ENCODE peak calls at places on chromosomes 7 and 10, in nine cellular contexts. One of them, this sample, is unnamed.

GRCh38 chr10:126384269-126384873 is 3.9 kb downstream of the ADAM12 start:
- DNase-seq in stimulated activated CD4-positive, alpha-beta T cell treated with anti-CD3 and anti-CD28 coated beads, Interleukin-1b, Interleukin-23, amount 100 ng/mL, for 24 hours: no peak
- DNase-seq in breast epithelium: no peak
- DNase-seq in esophagus squamous epithelium: no peak
- DNase-seq in ELR: peak
- DNase-seq in activated T-helper 9 cell treated with anti-CD3 and anti-CD28 coated beads, Interleukin-2, amount 50 U/mL, for 16 hours: no peak
- DNase-seq in fibroblast of villous mesenchyme: peak
- DNase-seq in activated B cell treated with CpG ODN at 0.5 μM for 24 hours: no peak
- DNase-seq in ovary: no peak
- DNase-seq in this sample: no peak

GRCh38 chr10:122350893-122351292 is 23.6 kb upstream of the PLEKHA1 start:
- DNase-seq in ovary: no peak
- DNase-seq in activated T-helper 9 cell treated with anti-CD3 and anti-CD28 coated beads, Interleukin-2, amount 50 U/mL, for 16 hours: no peak
- DNase-seq in ELR: no peak
- DNase-seq in activated B cell treated with CpG ODN at 0.5 μM for 24 hours: no peak
- DNase-seq in stimulated activated CD4-positive, alpha-beta T cell treated with anti-CD3 and anti-CD28 coated beads, Interleukin-1b, Interleukin-23, amount 100 ng/mL, for 24 hours: no peak
- DNase-seq in esophagus squamous epithelium: no peak
- DNase-seq in breast epithelium: no peak
- DNase-seq in fibroblast of villous mesenchyme: no peak
- DNase-seq in this sample: no peak

GRCh38 chr7:32061346-32061745 is 8.9 kb downstream of the PDE1C start:
- DNase-seq in stimulated activated CD4-positive, alpha-beta T cell treated with anti-CD3 and anti-CD28 coated beads, Interleukin-1b, Interleukin-23, amount 100 ng/mL, for 24 hours: no peak
- DNase-seq in ELR: no peak
- DNase-seq in ovary: no peak
- DNase-seq in activated T-helper 9 cell treated with anti-CD3 and anti-CD28 coated beads, Interleukin-2, amount 50 U/mL, for 16 hours: no peak
- DNase-seq in fibroblast of villous mesenchyme: no peak
- DNase-seq in esophagus squamous epithelium: no peak
- DNase-seq in breast epithelium: no peak
- DNase-seq in activated B cell treated with CpG ODN at 0.5 μM for 24 hours: no peak
- DNase-seq in this sample: no peak

GRCh38 chr7:107167483-107168232 is 1.1 kb upstream of the HBP1 start:
- DNase-seq in fibroblast of villous mesenchyme: peak
- DNase-seq in activated T-helper 9 cell treated with anti-CD3 and anti-CD28 coated beads, Interleukin-2, amount 50 U/mL, for 16 hours: peak
- DNase-seq in esophagus squamous epithelium: no peak
- DNase-seq in breast epithelium: no peak
- DNase-seq in ovary: no peak
- DNase-seq in stimulated activated CD4-positive, alpha-beta T cell treated with anti-CD3 and anti-CD28 coated beads, Interleukin-1b, Interleukin-23, amount 100 ng/mL, for 24 hours: peak
- DNase-seq in ELR: peak
- DNase-seq in activated B cell treated with CpG ODN at 0.5 μM for 24 hours: no peak
- DNase-seq in this sample: peak

GRCh38 chr10:5317547-5318107 is 47.1 kb upstream of the UCN3 start:
- DNase-seq in activated T-helper 9 cell treated with anti-CD3 and anti-CD28 coated beads, Interleukin-2, amount 50 U/mL, for 16 hours: peak
- DNase-seq in activated B cell treated with CpG ODN at 0.5 μM for 24 hours: no peak
- DNase-seq in ELR: peak
- DNase-seq in fibroblast of villous mesenchyme: peak
- DNase-seq in esophagus squamous epithelium: no peak
- DNase-seq in ovary: no peak
- DNase-seq in breast epithelium: no peak
- DNase-seq in stimulated activated CD4-positive, alpha-beta T cell treated with anti-CD3 and anti-CD28 coated beads, Interleukin-1b, Interleukin-23, amount 100 ng/mL, for 24 hours: peak
- DNase-seq in this sample: no peak

GRCh38 chr7:93980744-93981479 is 23.2 kb downstream of the BET1 start:
- DNase-seq in fibroblast of villous mesenchyme: peak
- DNase-seq in ELR: no peak
- DNase-seq in ovary: no peak
- DNase-seq in breast epithelium: no peak
- DNase-seq in activated B cell treated with CpG ODN at 0.5 μM for 24 hours: no peak
- DNase-seq in stimulated activated CD4-positive, alpha-beta T cell treated with anti-CD3 and anti-CD28 coated beads, Interleukin-1b, Interleukin-23, amount 100 ng/mL, for 24 hours: no peak
- DNase-seq in activated T-helper 9 cell treated with anti-CD3 and anti-CD28 coated beads, Interleukin-2, amount 50 U/mL, for 16 hours: no peak
- DNase-seq in esophagus squamous epithelium: no peak
- DNase-seq in this sample: no peak

GRCh38 chr7:70836279-70836678 is 295.7 kb upstream of the GALNT17 start:
- DNase-seq in breast epithelium: no peak
- DNase-seq in activated T-helper 9 cell treated with anti-CD3 and anti-CD28 coated beads, Interleukin-2, amount 50 U/mL, for 16 hours: no peak
- DNase-seq in esophagus squamous epithelium: no peak
- DNase-seq in fibroblast of villous mesenchyme: no peak
- DNase-seq in activated B cell treated with CpG ODN at 0.5 μM for 24 hours: no peak
- DNase-seq in ELR: no peak
- DNase-seq in stimulated activated CD4-positive, alpha-beta T cell treated with anti-CD3 and anti-CD28 coated beads, Interleukin-1b, Interleukin-23, amount 100 ng/mL, for 24 hours: no peak
- DNase-seq in ovary: no peak
- DNase-seq in this sample: no peak

GRCh38 chr10:11782793-11783557 is 40.2 kb upstream of the PROSER2 start:
- DNase-seq in activated T-helper 9 cell treated with anti-CD3 and anti-CD28 coated beads, Interleukin-2, amount 50 U/mL, for 16 hours: no peak
- DNase-seq in ovary: no peak
- DNase-seq in stimulated activated CD4-positive, alpha-beta T cell treated with anti-CD3 and anti-CD28 coated beads, Interleukin-1b, Interleukin-23, amount 100 ng/mL, for 24 hours: no peak
- DNase-seq in ELR: peak
- DNase-seq in esophagus squamous epithelium: no peak
- DNase-seq in breast epithelium: no peak
- DNase-seq in activated B cell treated with CpG ODN at 0.5 μM for 24 hours: no peak
- DNase-seq in fibroblast of villous mesenchyme: peak
- DNase-seq in this sample: peak

GRCh38 chr7:157520249-157520648 is 183.4 kb downstream of the DNAJB6 start:
- DNase-seq in stimulated activated CD4-positive, alpha-beta T cell treated with anti-CD3 and anti-CD28 coated beads, Interleukin-1b, Interleukin-23, amount 100 ng/mL, for 24 hours: no peak
- DNase-seq in activated T-helper 9 cell treated with anti-CD3 and anti-CD28 coated beads, Interleukin-2, amount 50 U/mL, for 16 hours: no peak
- DNase-seq in fibroblast of villous mesenchyme: no peak
- DNase-seq in breast epithelium: peak
- DNase-seq in ovary: peak
- DNase-seq in ELR: no peak
- DNase-seq in activated B cell treated with CpG ODN at 0.5 μM for 24 hours: peak
- DNase-seq in esophagus squamous epithelium: no peak
- DNase-seq in this sample: no peak

GRCh38 chr7:70142247-70142932 is 544.1 kb downstream of the AUTS2 start:
- DNase-seq in breast epithelium: no peak
- DNase-seq in stimulated activated CD4-positive, alpha-beta T cell treated with anti-CD3 and anti-CD28 coated beads, Interleukin-1b, Interleukin-23, amount 100 ng/mL, for 24 hours: no peak
- DNase-seq in ovary: no peak
- DNase-seq in esophagus squamous epithelium: no peak
- DNase-seq in fibroblast of villous mesenchyme: no peak
- DNase-seq in ELR: no peak
- DNase-seq in activated T-helper 9 cell treated with anti-CD3 and anti-CD28 coated beads, Interleukin-2, amount 50 U/mL, for 16 hours: no peak
- DNase-seq in activated B cell treated with CpG ODN at 0.5 μM for 24 hours: no peak
- DNase-seq in this sample: no peak

GRCh38 chr7:92808635-92809034 is 27.7 kb downstream of the CDK6 start:
- DNase-seq in activated T-helper 9 cell treated with anti-CD3 and anti-CD28 coated beads, Interleukin-2, amount 50 U/mL, for 16 hours: no peak
- DNase-seq in stimulated activated CD4-positive, alpha-beta T cell treated with anti-CD3 and anti-CD28 coated beads, Interleukin-1b, Interleukin-23, amount 100 ng/mL, for 24 hours: no peak
- DNase-seq in breast epithelium: no peak
- DNase-seq in activated B cell treated with CpG ODN at 0.5 μM for 24 hours: no peak
- DNase-seq in fibroblast of villous mesenchyme: peak
- DNase-seq in esophagus squamous epithelium: no peak
- DNase-seq in ELR: no peak
- DNase-seq in ovary: no peak
- DNase-seq in this sample: no peak

GRCh38 chr7:75737856-75738603 is 711 bp downstream of the HIP1 start:
- DNase-seq in activated B cell treated with CpG ODN at 0.5 μM for 24 hours: no peak
- DNase-seq in activated T-helper 9 cell treated with anti-CD3 and anti-CD28 coated beads, Interleukin-2, amount 50 U/mL, for 16 hours: no peak
- DNase-seq in fibroblast of villous mesenchyme: no peak
- DNase-seq in breast epithelium: no peak
- DNase-seq in esophagus squamous epithelium: no peak
- DNase-seq in stimulated activated CD4-positive, alpha-beta T cell treated with anti-CD3 and anti-CD28 coated beads, Interleukin-1b, Interleukin-23, amount 100 ng/mL, for 24 hours: no peak
- DNase-seq in ovary: no peak
- DNase-seq in ELR: peak
- DNase-seq in this sample: no peak

GRCh38 chr10:132654708-132655661 is 117.4 kb downstream of the INPP5A start:
- DNase-seq in fibroblast of villous mesenchyme: peak
- DNase-seq in breast epithelium: no peak
- DNase-seq in activated B cell treated with CpG ODN at 0.5 μM for 24 hours: peak
- DNase-seq in activated T-helper 9 cell treated with anti-CD3 and anti-CD28 coated beads, Interleukin-2, amount 50 U/mL, for 16 hours: peak
- DNase-seq in stimulated activated CD4-positive, alpha-beta T cell treated with anti-CD3 and anti-CD28 coated beads, Interleukin-1b, Interleukin-23, amount 100 ng/mL, for 24 hours: peak
- DNase-seq in esophagus squamous epithelium: no peak
- DNase-seq in ELR: peak
- DNase-seq in ovary: peak
- DNase-seq in this sample: peak

GRCh38 chr7:143172354-143172753 is 10.9 kb upstream of the TAS2R39 start:
- DNase-seq in activated T-helper 9 cell treated with anti-CD3 and anti-CD28 coated beads, Interleukin-2, amount 50 U/mL, for 16 hours: no peak
- DNase-seq in activated B cell treated with CpG ODN at 0.5 μM for 24 hours: no peak
- DNase-seq in breast epithelium: peak
- DNase-seq in fibroblast of villous mesenchyme: no peak
- DNase-seq in esophagus squamous epithelium: no peak
- DNase-seq in ovary: no peak
- DNase-seq in stimulated activated CD4-positive, alpha-beta T cell treated with anti-CD3 and anti-CD28 coated beads, Interleukin-1b, Interleukin-23, amount 100 ng/mL, for 24 hours: no peak
- DNase-seq in ELR: no peak
- DNase-seq in this sample: peak

GRCh38 chr7:40694041-40694809 is 559.4 kb downstream of the SUGCT start:
- DNase-seq in ELR: no peak
- DNase-seq in fibroblast of villous mesenchyme: no peak
- DNase-seq in ovary: no peak
- DNase-seq in stimulated activated CD4-positive, alpha-beta T cell treated with anti-CD3 and anti-CD28 coated beads, Interleukin-1b, Interleukin-23, amount 100 ng/mL, for 24 hours: no peak
- DNase-seq in esophagus squamous epithelium: no peak
- DNase-seq in activated T-helper 9 cell treated with anti-CD3 and anti-CD28 coated beads, Interleukin-2, amount 50 U/mL, for 16 hours: no peak
- DNase-seq in activated B cell treated with CpG ODN at 0.5 μM for 24 hours: no peak
- DNase-seq in breast epithelium: no peak
- DNase-seq in this sample: no peak

GRCh38 chr7:95684505-95684904 is 87.8 kb upstream of the DYNC1I1 start:
- DNase-seq in activated B cell treated with CpG ODN at 0.5 μM for 24 hours: no peak
- DNase-seq in activated T-helper 9 cell treated with anti-CD3 and anti-CD28 coated beads, Interleukin-2, amount 50 U/mL, for 16 hours: no peak
- DNase-seq in esophagus squamous epithelium: no peak
- DNase-seq in fibroblast of villous mesenchyme: no peak
- DNase-seq in ovary: no peak
- DNase-seq in breast epithelium: no peak
- DNase-seq in ELR: no peak
- DNase-seq in stimulated activated CD4-positive, alpha-beta T cell treated with anti-CD3 and anti-CD28 coated beads, Interleukin-1b, Interleukin-23, amount 100 ng/mL, for 24 hours: no peak
- DNase-seq in this sample: no peak

GRCh38 chr7:30434140-30434799 is 44.3 kb downstream of the NOD1 start:
- DNase-seq in ovary: peak
- DNase-seq in stimulated activated CD4-positive, alpha-beta T cell treated with anti-CD3 and anti-CD28 coated beads, Interleukin-1b, Interleukin-23, amount 100 ng/mL, for 24 hours: no peak
- DNase-seq in breast epithelium: peak
- DNase-seq in esophagus squamous epithelium: no peak
- DNase-seq in activated T-helper 9 cell treated with anti-CD3 and anti-CD28 coated beads, Interleukin-2, amount 50 U/mL, for 16 hours: no peak
- DNase-seq in activated B cell treated with CpG ODN at 0.5 μM for 24 hours: no peak
- DNase-seq in fibroblast of villous mesenchyme: no peak
- DNase-seq in ELR: no peak
- DNase-seq in this sample: peak

GRCh38 chr10:124820121-124820520 is 18.5 kb downstream of the ABRAXAS2 start:
- DNase-seq in ovary: no peak
- DNase-seq in esophagus squamous epithelium: no peak
- DNase-seq in fibroblast of villous mesenchyme: no peak
- DNase-seq in breast epithelium: no peak
- DNase-seq in activated T-helper 9 cell treated with anti-CD3 and anti-CD28 coated beads, Interleukin-2, amount 50 U/mL, for 16 hours: no peak
- DNase-seq in ELR: no peak
- DNase-seq in stimulated activated CD4-positive, alpha-beta T cell treated with anti-CD3 and anti-CD28 coated beads, Interleukin-1b, Interleukin-23, amount 100 ng/mL, for 24 hours: no peak
- DNase-seq in activated B cell treated with CpG ODN at 0.5 μM for 24 hours: no peak
- DNase-seq in this sample: no peak

GRCh38 chr7:48094861-48095293 is 5.8 kb downstream of the UPP1 start:
- DNase-seq in esophagus squamous epithelium: no peak
- DNase-seq in activated T-helper 9 cell treated with anti-CD3 and anti-CD28 coated beads, Interleukin-2, amount 50 U/mL, for 16 hours: no peak
- DNase-seq in fibroblast of villous mesenchyme: peak
- DNase-seq in activated B cell treated with CpG ODN at 0.5 μM for 24 hours: no peak
- DNase-seq in ELR: peak
- DNase-seq in stimulated activated CD4-positive, alpha-beta T cell treated with anti-CD3 and anti-CD28 coated beads, Interleukin-1b, Interleukin-23, amount 100 ng/mL, for 24 hours: no peak
- DNase-seq in breast epithelium: no peak
- DNase-seq in ovary: no peak
- DNase-seq in this sample: peak

GRCh38 chr7:2821161-2821841 is 22.8 kb downstream of the GNA12 start:
- DNase-seq in stimulated activated CD4-positive, alpha-beta T cell treated with anti-CD3 and anti-CD28 coated beads, Interleukin-1b, Interleukin-23, amount 100 ng/mL, for 24 hours: no peak
- DNase-seq in activated B cell treated with CpG ODN at 0.5 μM for 24 hours: no peak
- DNase-seq in breast epithelium: no peak
- DNase-seq in activated T-helper 9 cell treated with anti-CD3 and anti-CD28 coated beads, Interleukin-2, amount 50 U/mL, for 16 hours: no peak
- DNase-seq in ovary: no peak
- DNase-seq in ELR: peak
- DNase-seq in esophagus squamous epithelium: no peak
- DNase-seq in fibroblast of villous mesenchyme: peak
- DNase-seq in this sample: peak

GRCh38 chr7:150938566-150938965 is 39.6 kb downstream of the KCNH2 start:
- DNase-seq in activated T-helper 9 cell treated with anti-CD3 and anti-CD28 coated beads, Interleukin-2, amount 50 U/mL, for 16 hours: no peak
- DNase-seq in esophagus squamous epithelium: no peak
- DNase-seq in stimulated activated CD4-positive, alpha-beta T cell treated with anti-CD3 and anti-CD28 coated beads, Interleukin-1b, Interleukin-23, amount 100 ng/mL, for 24 hours: no peak
- DNase-seq in activated B cell treated with CpG ODN at 0.5 μM for 24 hours: no peak
- DNase-seq in ovary: no peak
- DNase-seq in ELR: no peak
- DNase-seq in fibroblast of villous mesenchyme: no peak
- DNase-seq in breast epithelium: no peak
- DNase-seq in this sample: no peak

GRCh38 chr7:149285581-149285975 is 23.6 kb downstream of the ZNF783 start:
- DNase-seq in breast epithelium: peak
- DNase-seq in ELR: peak
- DNase-seq in fibroblast of villous mesenchyme: peak
- DNase-seq in ovary: peak
- DNase-seq in activated B cell treated with CpG ODN at 0.5 μM for 24 hours: no peak
- DNase-seq in activated T-helper 9 cell treated with anti-CD3 and anti-CD28 coated beads, Interleukin-2, amount 50 U/mL, for 16 hours: no peak
- DNase-seq in esophagus squamous epithelium: no peak
- DNase-seq in stimulated activated CD4-positive, alpha-beta T cell treated with anti-CD3 and anti-CD28 coated beads, Interleukin-1b, Interleukin-23, amount 100 ng/mL, for 24 hours: no peak
- DNase-seq in this sample: no peak

GRCh38 chr10:77879710-77880109 is 46.8 kb downstream of the DLG5 start:
- DNase-seq in esophagus squamous epithelium: no peak
- DNase-seq in breast epithelium: no peak
- DNase-seq in ovary: no peak
- DNase-seq in ELR: no peak
- DNase-seq in fibroblast of villous mesenchyme: no peak
- DNase-seq in stimulated activated CD4-positive, alpha-beta T cell treated with anti-CD3 and anti-CD28 coated beads, Interleukin-1b, Interleukin-23, amount 100 ng/mL, for 24 hours: no peak
- DNase-seq in activated T-helper 9 cell treated with anti-CD3 and anti-CD28 coated beads, Interleukin-2, amount 50 U/mL, for 16 hours: no peak
- DNase-seq in activated B cell treated with CpG ODN at 0.5 μM for 24 hours: no peak
- DNase-seq in this sample: no peak

GRCh38 chr7:68770649-68771048 is 827.6 kb upstream of the AUTS2 start:
- DNase-seq in fibroblast of villous mesenchyme: no peak
- DNase-seq in ELR: no peak
- DNase-seq in ovary: peak
- DNase-seq in activated T-helper 9 cell treated with anti-CD3 and anti-CD28 coated beads, Interleukin-2, amount 50 U/mL, for 16 hours: no peak
- DNase-seq in activated B cell treated with CpG ODN at 0.5 μM for 24 hours: no peak
- DNase-seq in stimulated activated CD4-positive, alpha-beta T cell treated with anti-CD3 and anti-CD28 coated beads, Interleukin-1b, Interleukin-23, amount 100 ng/mL, for 24 hours: no peak
- DNase-seq in breast epithelium: no peak
- DNase-seq in esophagus squamous epithelium: no peak
- DNase-seq in this sample: peak

GRCh38 chr7:35257251-35258124 is 3.6 kb upstream of the TBX20 start:
- DNase-seq in esophagus squamous epithelium: no peak
- DNase-seq in ELR: no peak
- DNase-seq in activated B cell treated with CpG ODN at 0.5 μM for 24 hours: no peak
- DNase-seq in stimulated activated CD4-positive, alpha-beta T cell treated with anti-CD3 and anti-CD28 coated beads, Interleukin-1b, Interleukin-23, amount 100 ng/mL, for 24 hours: no peak
- DNase-seq in activated T-helper 9 cell treated with anti-CD3 and anti-CD28 coated beads, Interleukin-2, amount 50 U/mL, for 16 hours: no peak
- DNase-seq in breast epithelium: no peak
- DNase-seq in ovary: no peak
- DNase-seq in fibroblast of villous mesenchyme: no peak
- DNase-seq in this sample: no peak

GRCh38 chr7:132758983-132759382 is 182.7 kb upstream of the PLXNA4 start:
- DNase-seq in stimulated activated CD4-positive, alpha-beta T cell treated with anti-CD3 and anti-CD28 coated beads, Interleukin-1b, Interleukin-23, amount 100 ng/mL, for 24 hours: no peak
- DNase-seq in ovary: no peak
- DNase-seq in fibroblast of villous mesenchyme: no peak
- DNase-seq in ELR: no peak
- DNase-seq in breast epithelium: no peak
- DNase-seq in activated B cell treated with CpG ODN at 0.5 μM for 24 hours: no peak
- DNase-seq in esophagus squamous epithelium: no peak
- DNase-seq in activated T-helper 9 cell treated with anti-CD3 and anti-CD28 coated beads, Interleukin-2, amount 50 U/mL, for 16 hours: no peak
- DNase-seq in this sample: no peak

GRCh38 chr7:148481965-148482626 is 108.5 kb upstream of the C7orf33 start:
- DNase-seq in breast epithelium: no peak
- DNase-seq in activated B cell treated with CpG ODN at 0.5 μM for 24 hours: no peak
- DNase-seq in ovary: no peak
- DNase-seq in stimulated activated CD4-positive, alpha-beta T cell treated with anti-CD3 and anti-CD28 coated beads, Interleukin-1b, Interleukin-23, amount 100 ng/mL, for 24 hours: no peak
- DNase-seq in esophagus squamous epithelium: no peak
- DNase-seq in activated T-helper 9 cell treated with anti-CD3 and anti-CD28 coated beads, Interleukin-2, amount 50 U/mL, for 16 hours: no peak
- DNase-seq in ELR: no peak
- DNase-seq in fibroblast of villous mesenchyme: no peak
- DNase-seq in this sample: no peak